ENCODE peak calls at places on chromosomes 2 and 18, in six cellular contexts. One of them, this sample, is unnamed.

GRCh38 chr2:135875491-135876065 is 665 bp downstream of the MCM6 start:
- DNase-seq in H9: peak; percentile 46
- DNase-seq in IMR-90: peak; percentile 60
- DNase-seq in neuronal stem cell: peak; percentile 57
- DNase-seq in mesenchymal stem cell: peak; percentile 74
- DNase-seq in H1: no peak
- DNase-seq in this sample: peak; percentile 25

GRCh38 chr2:96163768-96164429 is 18.7 kb upstream of the DUSP2 start:
- DNase-seq in H9: no peak
- DNase-seq in IMR-90: no peak
- DNase-seq in neuronal stem cell: no peak
- DNase-seq in mesenchymal stem cell: no peak
- DNase-seq in H1: no peak
- DNase-seq in this sample: no peak

GRCh38 chr2:44918095-44918775 is 23.3 kb upstream of the SIX3 start:
- DNase-seq in H9: no peak
- DNase-seq in IMR-90: no peak
- DNase-seq in neuronal stem cell: no peak
- DNase-seq in mesenchymal stem cell: no peak
- DNase-seq in H1: no peak
- DNase-seq in this sample: no peak

GRCh38 chr2:145158051-145158586 is 638.2 kb upstream of the ZEB2 start:
- DNase-seq in H9: no peak
- DNase-seq in IMR-90: peak; percentile 95
- DNase-seq in neuronal stem cell: no peak
- DNase-seq in mesenchymal stem cell: peak; percentile 96
- DNase-seq in H1: no peak
- DNase-seq in this sample: peak; percentile 46

GRCh38 chr2:236049981-236050380 is 118.2 kb downstream of the GBX2 start:
- DNase-seq in H9: no peak
- DNase-seq in IMR-90: no peak
- DNase-seq in neuronal stem cell: no peak
- DNase-seq in mesenchymal stem cell: no peak
- DNase-seq in H1: no peak
- DNase-seq in this sample: no peak

GRCh38 chr2:231472816-231473215 is 8.5 kb upstream of the NCL start:
- DNase-seq in H9: no peak
- DNase-seq in IMR-90: no peak
- DNase-seq in neuronal stem cell: no peak
- DNase-seq in mesenchymal stem cell: no peak
- DNase-seq in H1: no peak
- DNase-seq in this sample: no peak

GRCh38 chr2:128734521-128735295 is 416.0 kb upstream of the HS6ST1 start:
- DNase-seq in H9: peak; percentile 67
- DNase-seq in IMR-90: peak; percentile 29
- DNase-seq in neuronal stem cell: no peak
- DNase-seq in mesenchymal stem cell: peak; percentile 92
- DNase-seq in H1: no peak
- DNase-seq in this sample: peak; percentile 80

GRCh38 chr2:68767996-68768395 is 33.4 kb downstream of the ARHGAP25 start:
- DNase-seq in H9: no peak
- DNase-seq in IMR-90: no peak
- DNase-seq in neuronal stem cell: no peak
- DNase-seq in mesenchymal stem cell: no peak
- DNase-seq in H1: no peak
- DNase-seq in this sample: no peak

GRCh38 chr2:30437809-30438548 is 9.1 kb upstream of the LCLAT1 start:
- DNase-seq in H9: no peak
- DNase-seq in IMR-90: no peak
- DNase-seq in neuronal stem cell: no peak
- DNase-seq in mesenchymal stem cell: no peak
- DNase-seq in H1: no peak
- DNase-seq in this sample: no peak

GRCh38 chr2:150526827-150527226 is 39.4 kb upstream of the RND3 start:
- DNase-seq in H9: no peak
- DNase-seq in IMR-90: peak; percentile 94
- DNase-seq in neuronal stem cell: no peak
- DNase-seq in mesenchymal stem cell: peak; percentile 97
- DNase-seq in H1: no peak
- DNase-seq in this sample: peak; percentile 96

GRCh38 chr2:96772903-96773675 is 12.4 kb downstream of the CNNM4 start:
- DNase-seq in H9: no peak
- DNase-seq in IMR-90: no peak
- DNase-seq in neuronal stem cell: no peak
- DNase-seq in mesenchymal stem cell: no peak
- DNase-seq in H1: no peak
- DNase-seq in this sample: no peak

GRCh38 chr2:147937744-147938349 is 82.7 kb downstream of the ORC4 start:
- DNase-seq in H9: no peak
- DNase-seq in IMR-90: peak; percentile 40
- DNase-seq in neuronal stem cell: peak; percentile 18
- DNase-seq in mesenchymal stem cell: peak; percentile 39
- DNase-seq in H1: no peak
- DNase-seq in this sample: no peak

GRCh38 chr18:57188851-57189565 is 42.1 kb downstream of the BOD1L2 start:
- DNase-seq in H9: no peak
- DNase-seq in IMR-90: no peak
- DNase-seq in neuronal stem cell: no peak
- DNase-seq in mesenchymal stem cell: no peak
- DNase-seq in H1: no peak
- DNase-seq in this sample: no peak

GRCh38 chr2:199405241-199405640 is 52.5 kb downstream of the SATB2 start:
- DNase-seq in H9: peak; percentile 60
- DNase-seq in IMR-90: peak; percentile 17
- DNase-seq in neuronal stem cell: no peak
- DNase-seq in mesenchymal stem cell: peak; percentile 16
- DNase-seq in H1: no peak
- DNase-seq in this sample: no peak

GRCh38 chr2:180124273-180124881 is 117.3 kb upstream of the CWC22 start:
- DNase-seq in H9: peak; percentile 28
- DNase-seq in IMR-90: peak; percentile 67
- DNase-seq in neuronal stem cell: peak; percentile 47
- DNase-seq in mesenchymal stem cell: peak; percentile 73
- DNase-seq in H1: no peak
- DNase-seq in this sample: peak; percentile 1

GRCh38 chr18:14767474-14767873 is 19.5 kb downstream of the ANKRD30B start:
- DNase-seq in H9: no peak
- DNase-seq in IMR-90: no peak
- DNase-seq in neuronal stem cell: no peak
- DNase-seq in mesenchymal stem cell: no peak
- DNase-seq in H1: no peak
- DNase-seq in this sample: peak; percentile 31

GRCh38 chr2:96138146-96139145 is at the start of gene ASTL:
- DNase-seq in H9: peak; percentile 98
- DNase-seq in IMR-90: peak; percentile 32
- DNase-seq in neuronal stem cell: no peak
- DNase-seq in mesenchymal stem cell: peak; percentile 32
- DNase-seq in H1: peak; percentile 85
- DNase-seq in this sample: peak; percentile 56

GRCh38 chr2:151718247-151718646 is 16.0 kb downstream of the NEB start:
- DNase-seq in H9: no peak
- DNase-seq in IMR-90: no peak
- DNase-seq in neuronal stem cell: no peak
- DNase-seq in mesenchymal stem cell: no peak
- DNase-seq in H1: no peak
- DNase-seq in this sample: no peak

GRCh38 chr2:42327125-42327524 is 33.9 kb downstream of the COX7A2L start:
- DNase-seq in H9: no peak
- DNase-seq in IMR-90: no peak
- DNase-seq in neuronal stem cell: no peak
- DNase-seq in mesenchymal stem cell: peak; percentile 14
- DNase-seq in H1: no peak
- DNase-seq in this sample: no peak

GRCh38 chr18:21826196-21826595 is 85.6 kb downstream of the MIB1 start:
- DNase-seq in H9: no peak
- DNase-seq in IMR-90: peak; percentile 70
- DNase-seq in neuronal stem cell: no peak
- DNase-seq in mesenchymal stem cell: peak; percentile 26
- DNase-seq in H1: no peak
- DNase-seq in this sample: no peak

GRCh38 chr18:48590678-48591077 is 51.8 kb downstream of the CTIF start:
- DNase-seq in H9: no peak
- DNase-seq in IMR-90: peak; percentile 94
- DNase-seq in neuronal stem cell: no peak
- DNase-seq in mesenchymal stem cell: peak; percentile 69
- DNase-seq in H1: no peak
- DNase-seq in this sample: no peak

GRCh38 chr2:177080746-177081145 is 131.8 kb upstream of the HNRNPA3 start:
- DNase-seq in H9: no peak
- DNase-seq in IMR-90: no peak
- DNase-seq in neuronal stem cell: no peak
- DNase-seq in mesenchymal stem cell: no peak
- DNase-seq in H1: no peak
- DNase-seq in this sample: peak; percentile 56
- H4K91ac ChIP-seq in H9: no peak overlapping the region
- H4K91ac ChIP-seq in IMR-90: no peak overlapping the region
- H4K91ac ChIP-seq in neuronal stem cell: no peak overlapping the region
- H4K91ac ChIP-seq in mesenchymal stem cell: no peak overlapping the region
- H4K91ac ChIP-seq in H1: no peak overlapping the region
- H4K91ac ChIP-seq in this sample: no peak overlapping the region

GRCh38 chr2:120715356-120715755 is 20.3 kb upstream of the GLI2 start:
- DNase-seq in H9: no peak
- DNase-seq in IMR-90: no peak
- DNase-seq in neuronal stem cell: no peak
- DNase-seq in mesenchymal stem cell: no peak
- DNase-seq in H1: no peak
- DNase-seq in this sample: no peak
- H4K91ac ChIP-seq in H9: no peak overlapping the region
- H4K91ac ChIP-seq in IMR-90: no peak overlapping the region
- H4K91ac ChIP-seq in neuronal stem cell: no peak overlapping the region
- H4K91ac ChIP-seq in mesenchymal stem cell: no peak overlapping the region
- H4K91ac ChIP-seq in H1: no peak overlapping the region
- H4K91ac ChIP-seq in this sample: no peak overlapping the region

GRCh38 chr2:170464268-170464667 is 250.9 kb upstream of the SP5 start:
- DNase-seq in H9: no peak
- DNase-seq in IMR-90: no peak
- DNase-seq in neuronal stem cell: no peak
- DNase-seq in mesenchymal stem cell: no peak
- DNase-seq in H1: no peak
- DNase-seq in this sample: no peak

GRCh38 chr2:170466632-170467031 is 248.5 kb upstream of the SP5 start:
- DNase-seq in H9: no peak
- DNase-seq in IMR-90: no peak
- DNase-seq in neuronal stem cell: no peak
- DNase-seq in mesenchymal stem cell: no peak
- DNase-seq in H1: no peak
- DNase-seq in this sample: no peak

GRCh38 chr2:170467568-170468422 is 247.3 kb upstream of the SP5 start:
- DNase-seq in H9: no peak
- DNase-seq in IMR-90: no peak
- DNase-seq in neuronal stem cell: no peak
- DNase-seq in mesenchymal stem cell: peak; percentile 26
- DNase-seq in H1: no peak
- DNase-seq in this sample: no peak

GRCh38 chr2:170463206-170463537 is 252.0 kb upstream of the SP5 start:
- DNase-seq in H9: no peak
- DNase-seq in IMR-90: no peak
- DNase-seq in neuronal stem cell: no peak
- DNase-seq in mesenchymal stem cell: no peak
- DNase-seq in H1: no peak
- DNase-seq in this sample: no peak

GRCh38 chr2:170465241-170465640 is 249.9 kb upstream of the SP5 start:
- DNase-seq in H9: no peak
- DNase-seq in IMR-90: no peak
- DNase-seq in neuronal stem cell: no peak
- DNase-seq in mesenchymal stem cell: peak; percentile 64
- DNase-seq in H1: no peak
- DNase-seq in this sample: peak; percentile 82
- H4K91ac ChIP-seq in H9: no peak overlapping the region
- H4K91ac ChIP-seq in IMR-90: no peak overlapping the region
- H4K91ac ChIP-seq in neuronal stem cell: no peak overlapping the region
- H4K91ac ChIP-seq in mesenchymal stem cell: no peak overlapping the region
- H4K91ac ChIP-seq in H1: no peak overlapping the region
- H4K91ac ChIP-seq in this sample: no peak overlapping the region

DNA sequence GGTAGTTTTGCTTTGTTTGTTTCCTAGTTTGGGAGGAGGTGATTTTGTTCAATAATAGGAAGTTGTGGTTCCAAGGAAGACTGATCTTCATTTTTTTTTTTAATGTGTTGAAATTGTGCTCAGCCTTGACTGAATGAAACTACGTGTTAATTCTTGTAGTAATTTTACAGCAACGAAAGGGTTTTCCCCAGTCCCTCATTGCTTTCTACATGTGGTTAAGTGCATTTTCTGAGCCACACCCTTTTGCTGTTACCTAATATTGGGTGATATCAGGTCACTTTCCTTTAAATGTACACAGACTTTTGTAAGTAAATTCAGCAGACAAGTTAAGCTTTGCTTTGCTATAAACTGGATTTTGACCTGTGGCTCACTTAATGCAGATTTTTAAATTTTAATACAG is 73.6 kb downstream of the OTX1 start:
- DNase-seq in H9: no peak
- DNase-seq in IMR-90: no peak
- DNase-seq in neuronal stem cell: no peak
- DNase-seq in mesenchymal stem cell: no peak
- DNase-seq in H1: no peak
- DNase-seq in this sample: peak; percentile 11
- H4K91ac ChIP-seq in H9: no peak overlapping the region
- H4K91ac ChIP-seq in IMR-90: no peak overlapping the region
- H4K91ac ChIP-seq in neuronal stem cell: no peak overlapping the region
- H4K91ac ChIP-seq in mesenchymal stem cell: no peak overlapping the region
- H4K91ac ChIP-seq in H1: no peak overlapping the region
- H4K91ac ChIP-seq in this sample: no peak overlapping the region

GRCh38 chr18:42514522-42514921 is 559.5 kb downstream of the PIK3C3 start:
- DNase-seq in H9: no peak
- DNase-seq in IMR-90: no peak
- DNase-seq in neuronal stem cell: no peak
- DNase-seq in mesenchymal stem cell: peak; percentile 43
- DNase-seq in H1: no peak
- DNase-seq in this sample: no peak

GRCh38 chr18:42517896-42518295 is 562.9 kb downstream of the PIK3C3 start:
- DNase-seq in H9: no peak
- DNase-seq in IMR-90: no peak
- DNase-seq in neuronal stem cell: no peak
- DNase-seq in mesenchymal stem cell: no peak
- DNase-seq in H1: no peak
- DNase-seq in this sample: no peak

GRCh38 chr18:42509702-42510424 is 554.8 kb downstream of the PIK3C3 start:
- DNase-seq in H9: no peak
- DNase-seq in IMR-90: no peak
- DNase-seq in neuronal stem cell: no peak
- DNase-seq in mesenchymal stem cell: no peak
- DNase-seq in H1: no peak
- DNase-seq in this sample: no peak

GRCh38 chr18:42510540-42510939 is 555.5 kb downstream of the PIK3C3 start:
- DNase-seq in H9: no peak
- DNase-seq in IMR-90: no peak
- DNase-seq in neuronal stem cell: no peak
- DNase-seq in mesenchymal stem cell: no peak
- DNase-seq in H1: no peak
- DNase-seq in this sample: no peak

GRCh38 chr18:42513416-42513815 is 558.4 kb downstream of the PIK3C3 start:
- DNase-seq in H9: no peak
- DNase-seq in IMR-90: no peak
- DNase-seq in neuronal stem cell: no peak
- DNase-seq in mesenchymal stem cell: no peak
- DNase-seq in H1: no peak
- DNase-seq in this sample: no peak
- H4K91ac ChIP-seq in H9: no peak overlapping the region
- H4K91ac ChIP-seq in IMR-90: no peak overlapping the region
- H4K91ac ChIP-seq in neuronal stem cell: no peak overlapping the region
- H4K91ac ChIP-seq in mesenchymal stem cell: no peak overlapping the region
- H4K91ac ChIP-seq in H1: no peak overlapping the region
- H4K91ac ChIP-seq in this sample: no peak overlapping the region

This sample was measured in trophoblast cell.